ENCODE peak calls at places on chromosome 6, in eight cellular contexts. One of them, this sample, is unnamed.

GRCh38 chr6:132817554-132818403 is 3.4 kb downstream of the RPS12 start:
- DNase-seq in fibroblast of lung: no peak
- DNase-seq in AG04450: no peak
- DNase-seq in lower lobe of right lung: no peak
- DNase-seq in body of pancreas: no peak
- DNase-seq in endodermal cell: no peak
- DNase-seq in GM06990: no peak
- DNase-seq in epithelial cell of esophagus: no peak
- DNase-seq in this sample: no peak

GRCh38 chr6:92352130-92352529 is 1067.2 kb downstream of the EPHA7 start:
- DNase-seq in fibroblast of lung: no peak
- DNase-seq in AG04450: no peak
- DNase-seq in lower lobe of right lung: no peak
- DNase-seq in body of pancreas: no peak
- DNase-seq in endodermal cell: no peak
- DNase-seq in GM06990: no peak
- DNase-seq in epithelial cell of esophagus: no peak
- DNase-seq in this sample: no peak

GRCh38 chr6:156686429-156686939 is 90.7 kb upstream of the ARID1B start:
- DNase-seq in fibroblast of lung: peak
- DNase-seq in AG04450: no peak
- DNase-seq in lower lobe of right lung: peak
- DNase-seq in body of pancreas: peak
- DNase-seq in endodermal cell: peak
- DNase-seq in GM06990: no peak
- DNase-seq in epithelial cell of esophagus: peak
- DNase-seq in this sample: peak

GRCh38 chr6:155782320-155782730 is 326.7 kb upstream of the NOX3 start:
- DNase-seq in fibroblast of lung: peak
- DNase-seq in AG04450: peak
- DNase-seq in lower lobe of right lung: no peak
- DNase-seq in body of pancreas: no peak
- DNase-seq in endodermal cell: no peak
- DNase-seq in GM06990: no peak
- DNase-seq in epithelial cell of esophagus: peak
- DNase-seq in this sample: peak

GRCh38 chr6:140043357-140043756 is 668.9 kb upstream of the CITED2 start:
- DNase-seq in fibroblast of lung: peak
- DNase-seq in AG04450: peak
- DNase-seq in lower lobe of right lung: no peak
- DNase-seq in body of pancreas: no peak
- DNase-seq in endodermal cell: no peak
- DNase-seq in GM06990: no peak
- DNase-seq in epithelial cell of esophagus: peak
- DNase-seq in this sample: peak

GRCh38 chr6:40955181-40955550 is 83.9 kb downstream of the UNC5CL start:
- DNase-seq in fibroblast of lung: no peak
- DNase-seq in AG04450: no peak
- DNase-seq in lower lobe of right lung: no peak
- DNase-seq in body of pancreas: no peak
- DNase-seq in endodermal cell: no peak
- DNase-seq in GM06990: no peak
- DNase-seq in epithelial cell of esophagus: no peak
- DNase-seq in this sample: no peak

GRCh38 chr6:100913400-100914276 is 32.5 kb upstream of the ASCC3 start:
- DNase-seq in fibroblast of lung: no peak
- DNase-seq in AG04450: no peak
- DNase-seq in lower lobe of right lung: peak
- DNase-seq in body of pancreas: no peak
- DNase-seq in endodermal cell: peak
- DNase-seq in GM06990: no peak
- DNase-seq in epithelial cell of esophagus: peak
- DNase-seq in this sample: no peak

GRCh38 chr6:128597956-128598355 is 77.6 kb upstream of the PTPRK start:
- DNase-seq in fibroblast of lung: no peak
- DNase-seq in AG04450: no peak
- DNase-seq in lower lobe of right lung: no peak
- DNase-seq in body of pancreas: no peak
- DNase-seq in endodermal cell: no peak
- DNase-seq in GM06990: no peak
- DNase-seq in epithelial cell of esophagus: peak
- DNase-seq in this sample: no peak

GRCh38 chr6:41411961-41412360 is 76.6 kb downstream of the NCR2 start:
- DNase-seq in fibroblast of lung: no peak
- DNase-seq in AG04450: no peak
- DNase-seq in lower lobe of right lung: no peak
- DNase-seq in body of pancreas: no peak
- DNase-seq in endodermal cell: no peak
- DNase-seq in GM06990: no peak
- DNase-seq in epithelial cell of esophagus: no peak
- DNase-seq in this sample: no peak

GRCh38 chr6:82080767-82081166 is 166.8 kb downstream of the IBTK start:
- DNase-seq in fibroblast of lung: no peak
- DNase-seq in AG04450: no peak
- DNase-seq in lower lobe of right lung: no peak
- DNase-seq in body of pancreas: no peak
- DNase-seq in endodermal cell: no peak
- DNase-seq in GM06990: no peak
- DNase-seq in epithelial cell of esophagus: no peak
- DNase-seq in this sample: no peak

GRCh38 chr6:109050012-109050411 is 44.6 kb downstream of the SESN1 start:
- DNase-seq in fibroblast of lung: no peak
- DNase-seq in AG04450: no peak
- DNase-seq in lower lobe of right lung: no peak
- DNase-seq in body of pancreas: no peak
- DNase-seq in endodermal cell: no peak
- DNase-seq in GM06990: no peak
- DNase-seq in epithelial cell of esophagus: peak
- DNase-seq in this sample: no peak

GRCh38 chr6:76788154-76788553 is 675.1 kb downstream of the HTR1B start:
- DNase-seq in fibroblast of lung: no peak
- DNase-seq in AG04450: no peak
- DNase-seq in lower lobe of right lung: no peak
- DNase-seq in body of pancreas: no peak
- DNase-seq in endodermal cell: no peak
- DNase-seq in GM06990: no peak
- DNase-seq in epithelial cell of esophagus: no peak
- DNase-seq in this sample: no peak
- H3K4me3 ChIP-seq in fibroblast of lung: no peak
- H3K4me3 ChIP-seq in AG04450: no peak
- H3K4me3 ChIP-seq in lower lobe of right lung: no peak
- H3K4me3 ChIP-seq in body of pancreas: no peak
- H3K4me3 ChIP-seq in endodermal cell: no peak
- H3K4me3 ChIP-seq in GM06990: no peak
- H3K4me3 ChIP-seq in epithelial cell of esophagus: no peak
- H3K4me3 ChIP-seq in this sample: no peak

GRCh38 chr6:32554269-32554919 is 24.3 kb upstream of the HLA-DRB5 start:
- DNase-seq in fibroblast of lung: no peak
- DNase-seq in AG04450: no peak
- DNase-seq in lower lobe of right lung: no peak
- DNase-seq in body of pancreas: no peak
- DNase-seq in endodermal cell: no peak
- DNase-seq in GM06990: no peak
- DNase-seq in epithelial cell of esophagus: no peak
- DNase-seq in this sample: no peak

GRCh38 chr6:32565511-32565910 is 24.1 kb downstream of the HLA-DRB1 start:
- DNase-seq in fibroblast of lung: no peak
- DNase-seq in AG04450: no peak
- DNase-seq in lower lobe of right lung: no peak
- DNase-seq in body of pancreas: no peak
- DNase-seq in endodermal cell: no peak
- DNase-seq in GM06990: no peak
- DNase-seq in epithelial cell of esophagus: no peak
- DNase-seq in this sample: no peak

GRCh38 chr6:32558426-32559057 is 28.5 kb upstream of the HLA-DRB5 start:
- DNase-seq in fibroblast of lung: no peak
- DNase-seq in AG04450: no peak
- DNase-seq in lower lobe of right lung: no peak
- DNase-seq in body of pancreas: no peak
- DNase-seq in endodermal cell: no peak
- DNase-seq in GM06990: no peak
- DNase-seq in epithelial cell of esophagus: no peak
- DNase-seq in this sample: no peak

GRCh38 chr6:32562931-32563330 is 26.7 kb downstream of the HLA-DRB1 start:
- DNase-seq in fibroblast of lung: no peak
- DNase-seq in AG04450: no peak
- DNase-seq in lower lobe of right lung: no peak
- DNase-seq in body of pancreas: no peak
- DNase-seq in endodermal cell: no peak
- DNase-seq in GM06990: no peak
- DNase-seq in epithelial cell of esophagus: no peak
- DNase-seq in this sample: no peak

DNA sequence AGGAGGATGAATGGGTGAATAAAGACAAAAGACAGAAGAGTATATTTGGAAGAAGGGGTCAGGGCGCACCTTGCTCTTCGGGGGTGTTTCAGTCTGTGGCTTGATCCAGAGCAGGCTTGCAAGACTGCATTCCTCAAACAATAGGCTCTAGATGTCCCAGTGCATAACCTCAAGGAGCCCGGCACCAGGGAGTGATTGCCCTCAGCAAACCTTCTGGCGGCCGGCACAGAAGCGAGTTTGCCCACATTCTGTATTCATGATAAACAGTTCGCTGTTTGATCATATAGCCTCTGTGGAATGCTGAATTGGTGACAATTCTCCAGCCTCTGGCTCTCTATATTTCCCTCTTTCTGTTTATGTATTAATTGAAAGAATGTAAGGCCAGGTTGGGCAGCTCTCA is 29.7 kb upstream of the HLA-DRB5 start:
- DNase-seq in fibroblast of lung: no peak
- DNase-seq in AG04450: no peak
- DNase-seq in lower lobe of right lung: no peak
- DNase-seq in body of pancreas: no peak
- DNase-seq in endodermal cell: no peak
- DNase-seq in GM06990: no peak
- DNase-seq in epithelial cell of esophagus: no peak
- DNase-seq in this sample: no peak
- H3K4me3 ChIP-seq in fibroblast of lung: no peak
- H3K4me3 ChIP-seq in AG04450: no peak
- H3K4me3 ChIP-seq in lower lobe of right lung: no peak
- H3K4me3 ChIP-seq in body of pancreas: no peak
- H3K4me3 ChIP-seq in endodermal cell: no peak
- H3K4me3 ChIP-seq in GM06990: no peak
- H3K4me3 ChIP-seq in epithelial cell of esophagus: no peak
- H3K4me3 ChIP-seq in this sample: no peak

DNA sequence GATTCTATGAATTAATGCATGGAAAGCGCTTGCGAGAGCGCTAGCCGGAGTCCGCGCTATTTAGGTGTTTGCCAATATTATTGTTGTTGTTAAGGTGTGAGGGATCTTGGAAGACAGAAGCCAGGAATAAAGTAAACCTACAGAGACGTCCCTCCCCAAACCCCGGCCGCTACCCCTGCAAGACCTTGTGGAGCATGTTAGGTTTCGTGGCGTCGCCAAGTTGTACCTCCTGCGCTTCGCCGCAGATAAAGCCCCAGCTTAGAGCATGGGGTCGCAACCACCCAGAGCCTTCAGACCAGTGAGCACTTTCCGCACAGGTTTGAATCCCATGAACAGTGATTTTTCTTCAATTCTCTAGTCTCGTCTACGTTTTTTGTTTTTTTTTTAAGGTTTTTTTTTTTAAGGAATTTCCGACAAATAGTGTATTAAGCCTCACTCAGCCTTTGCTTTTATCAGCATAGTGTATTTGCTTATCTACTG is 16.9 kb upstream of the ZSCAN9 start:
- DNase-seq in fibroblast of lung: peak
- DNase-seq in AG04450: no peak
- DNase-seq in lower lobe of right lung: no peak
- DNase-seq in body of pancreas: no peak
- DNase-seq in endodermal cell: peak
- DNase-seq in GM06990: no peak
- DNase-seq in epithelial cell of esophagus: peak
- DNase-seq in this sample: peak
- H3K4me3 ChIP-seq in fibroblast of lung: peak
- H3K4me3 ChIP-seq in AG04450: peak
- H3K4me3 ChIP-seq in lower lobe of right lung: peak
- H3K4me3 ChIP-seq in body of pancreas: no peak
- H3K4me3 ChIP-seq in endodermal cell: peak
- H3K4me3 ChIP-seq in GM06990: peak
- H3K4me3 ChIP-seq in epithelial cell of esophagus: peak
- H3K4me3 ChIP-seq in this sample: peak

DNA sequence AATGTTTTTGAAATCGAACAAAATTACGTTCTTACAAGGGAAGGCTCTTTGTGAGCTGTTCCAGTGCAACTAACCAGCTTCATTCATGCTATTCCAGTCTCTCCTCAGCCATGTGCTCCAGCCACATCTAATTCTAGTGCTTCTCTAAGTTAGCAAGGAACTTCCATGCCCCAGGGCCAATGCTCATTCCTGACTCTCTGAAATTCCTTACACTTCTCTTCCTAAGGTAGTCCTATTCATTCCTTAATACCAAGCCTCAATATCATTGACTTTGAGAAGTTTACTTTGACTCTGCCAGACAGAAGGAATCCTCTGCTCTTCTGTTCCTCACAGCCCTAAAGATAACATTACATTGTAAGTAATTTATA is 135.7 kb upstream of the BACH2 start:
- DNase-seq in fibroblast of lung: no peak
- DNase-seq in AG04450: no peak
- DNase-seq in lower lobe of right lung: no peak
- DNase-seq in body of pancreas: no peak
- DNase-seq in endodermal cell: no peak
- DNase-seq in GM06990: no peak
- DNase-seq in epithelial cell of esophagus: no peak
- DNase-seq in this sample: no peak
- H3K4me3 ChIP-seq in fibroblast of lung: no peak
- H3K4me3 ChIP-seq in AG04450: no peak
- H3K4me3 ChIP-seq in lower lobe of right lung: no peak
- H3K4me3 ChIP-seq in body of pancreas: no peak
- H3K4me3 ChIP-seq in endodermal cell: no peak
- H3K4me3 ChIP-seq in GM06990: no peak
- H3K4me3 ChIP-seq in epithelial cell of esophagus: no peak
- H3K4me3 ChIP-seq in this sample: no peak

GRCh38 chr6:10407018-10407673 is 7.7 kb downstream of the TFAP2A start:
- DNase-seq in fibroblast of lung: no peak
- DNase-seq in AG04450: no peak
- DNase-seq in lower lobe of right lung: no peak
- DNase-seq in body of pancreas: no peak
- DNase-seq in endodermal cell: no peak
- DNase-seq in GM06990: no peak
- DNase-seq in epithelial cell of esophagus: peak
- DNase-seq in this sample: no peak
- H3K4me3 ChIP-seq in fibroblast of lung: no peak
- H3K4me3 ChIP-seq in AG04450: no peak
- H3K4me3 ChIP-seq in lower lobe of right lung: no peak
- H3K4me3 ChIP-seq in body of pancreas: no peak
- H3K4me3 ChIP-seq in endodermal cell: no peak
- H3K4me3 ChIP-seq in GM06990: no peak
- H3K4me3 ChIP-seq in epithelial cell of esophagus: peak
- H3K4me3 ChIP-seq in this sample: no peak

GRCh38 chr6:18277181-18278006 is 13.1 kb upstream of the DEK start:
- DNase-seq in fibroblast of lung: no peak
- DNase-seq in AG04450: no peak
- DNase-seq in lower lobe of right lung: no peak
- DNase-seq in body of pancreas: no peak
- DNase-seq in endodermal cell: peak
- DNase-seq in GM06990: no peak
- DNase-seq in epithelial cell of esophagus: peak
- DNase-seq in this sample: no peak
- H3K4me3 ChIP-seq in fibroblast of lung: peak
- H3K4me3 ChIP-seq in AG04450: peak
- H3K4me3 ChIP-seq in lower lobe of right lung: peak
- H3K4me3 ChIP-seq in body of pancreas: no peak
- H3K4me3 ChIP-seq in endodermal cell: peak
- H3K4me3 ChIP-seq in GM06990: peak
- H3K4me3 ChIP-seq in epithelial cell of esophagus: peak
- H3K4me3 ChIP-seq in this sample: peak